ENCODE peak calls at places on chromosomes 6 and 20, in five cellular contexts. O is activated CD4-positive, alpha-beta T cell treated with anti-CD3 and anti-CD28 coated beads, Interleukin-2, amount 50 U/mL, for 1 hour; B is HS-5; E is HTR-8/SVneo; L is EH. V is an unnamed sample.
A peak's percentile ranks its signal among the peaks of the same experiment; 100 is the strongest.

GRCh38 chr20:1870792-1871550 is 24.2 kb upstream of the SIRPA start:
- DNase-seq in O (no peak), B (no peak), E (no peak), L (no peak), V (no peak)

GRCh38 chr6:85058806-85059205 is 294.4 kb upstream of the TBX18 start:
- DNase-seq in O (no peak), B (no peak), E (no peak), L (no peak), V (no peak)

GRCh38 chr20:46657618-46658017 is 6.4 kb upstream of the SLC13A3 start:
- DNase-seq in O (no peak), B (no peak), E (no peak), L (no peak), V (no peak)

GRCh38 chr6:33613794-33614166 is 7.3 kb upstream of the ITPR3 start:
- DNase-seq in O (no peak), B (no peak), E (peak; percentile 59), L (peak; percentile 82), V (no peak)

GRCh38 chr6:134041093-134041492 is 11.3 kb downstream of the SLC2A12 start:
- DNase-seq in O (no peak), B (no peak), E (peak; percentile 57), L (peak; percentile 62), V (peak; percentile 35)

GRCh38 chr20:48691523-48691922 is 136.3 kb downstream of the PREX1 start:
- DNase-seq in O (no peak), B (no peak), E (no peak), L (no peak), V (no peak)

GRCh38 chr6:7262746-7263335 is 50.2 kb downstream of the SSR1 start:
- DNase-seq in O (no peak), B (no peak), E (no peak), L (no peak), V (no peak)

GRCh38 chr20:2467412-2467811 is 3.2 kb downstream of the SNRPB start:
- DNase-seq in O (no peak), B (no peak), E (no peak), L (no peak), V (no peak)

GRCh38 chr6:160996316-160996715 is 4.7 kb downstream of the MAP3K4 start:
- DNase-seq in O (no peak), B (no peak), E (no peak), L (no peak), V (no peak)

GRCh38 chr6:159728552-159728951 is 1.2 kb downstream of the WTAP start:
- DNase-seq in O (no peak), B (no peak), E (no peak), L (no peak), V (no peak)

GRCh38 chr6:9647043-9647520 is 767.8 kb downstream of the TFAP2A start:
- DNase-seq in O (no peak), B (no peak), E (no peak), L (peak; percentile 18), V (no peak)

GRCh38 chr20:10902174-10902573 is 228.4 kb upstream of the JAG1 start:
- DNase-seq in O (no peak), B (no peak), E (no peak), L (no peak), V (no peak)